ENCODE peak calls at places on chromosomes 7 and 10, in ten cellular contexts. D, B, Y, P, M, K, C, S, U and A are unnamed samples.

GRCh38 chr10:4022473-4022872 is 237.5 kb upstream of the KLF6 start:
- DNase-seq in D (no peak), B (no peak), Y (no peak), P (peak), M (no peak), K (no peak), C (no peak), S (no peak), U (no peak), A (no peak)

GRCh38 chr7:11297764-11298163 is 324.1 kb downstream of the PHF14 start:
- DNase-seq in D (no peak), B (no peak), Y (no peak), P (no peak), M (peak), K (no peak), C (no peak), S (no peak), U (no peak), A (no peak)

GRCh38 chr10:132402781-132403241 is 5.8 kb downstream of the PWWP2B start:
- DNase-seq in D (no peak), B (peak), Y (no peak), P (no peak), M (no peak), K (no peak), C (no peak), S (no peak), U (no peak), A (no peak)

GRCh38 chr7:75743455-75743859 is 4.7 kb upstream of the HIP1 start:
- DNase-seq in D (no peak), B (peak), Y (no peak), P (no peak), M (no peak), K (no peak), C (no peak), S (peak), U (no peak), A (no peak)

GRCh38 chr7:36852017-36852416 is 127.7 kb upstream of the AOAH start:
- DNase-seq in D (no peak), B (no peak), Y (no peak), P (no peak), M (no peak), K (no peak), C (no peak), S (no peak), U (no peak), A (no peak)

GRCh38 chr7:78323118-78323517 is 524.5 kb downstream of the PHTF2 start:
- DNase-seq in D (no peak), B (no peak), Y (no peak), P (no peak), M (no peak), K (no peak), C (no peak), S (no peak), U (no peak), A (no peak)

GRCh38 chr7:109763611-109764010 is 1193.9 kb downstream of the DNAJB9 start:
- DNase-seq in D (no peak), B (no peak), Y (no peak), P (peak), M (no peak), K (no peak), C (no peak), S (no peak), U (no peak), A (no peak)

GRCh38 chr10:3045471-3046209 is 21.7 kb upstream of the PFKP start:
- DNase-seq in D (no peak), B (peak), Y (no peak), P (peak), M (peak), K (no peak), C (no peak), S (peak), U (peak), A (peak)

GRCh38 chr7:7913506-7913905 is 55.1 kb upstream of the GLCCI1 start:
- DNase-seq in D (no peak), B (no peak), Y (no peak), P (no peak), M (peak), K (no peak), C (no peak), S (no peak), U (no peak), A (no peak)

GRCh38 chr10:87038286-87038717 is 18.2 kb downstream of the FAM25A start:
- DNase-seq in D (no peak), B (no peak), Y (no peak), P (peak), M (no peak), K (no peak), C (no peak), S (no peak), U (no peak), A (no peak)

GRCh38 chr7:6536899-6537298 is 14.4 kb downstream of the GRID2IP start:
- DNase-seq in D (no peak), B (no peak), Y (no peak), P (no peak), M (no peak), K (no peak), C (no peak), S (no peak), U (no peak), A (no peak)

GRCh38 chr10:50325449-50326188 is 74.3 kb upstream of the ASAH2 start:
- DNase-seq in D (no peak), B (peak), Y (peak), P (peak), M (peak), K (no peak), C (no peak), S (peak), U (no peak), A (peak)

GRCh38 chr7:88040694-88041093 is 106.6 kb downstream of the ADAM22 start:
- DNase-seq in D (no peak), B (no peak), Y (no peak), P (peak), M (peak), K (no peak), C (no peak), S (no peak), U (no peak), A (no peak)

GRCh38 chr10:83425306-83425705 is 714.0 kb upstream of the GHITM start:
- DNase-seq in D (no peak), B (no peak), Y (no peak), P (no peak), M (no peak), K (no peak), C (no peak), S (no peak), U (no peak), A (no peak)

GRCh38 chr7:41967156-41967555 is 264.3 kb upstream of the INHBA start:
- DNase-seq in D (no peak), B (no peak), Y (no peak), P (peak), M (peak), K (no peak), C (no peak), S (no peak), U (no peak), A (peak)